ENCODE peak calls at places on chromosomes 11 and 22, in nine cellular contexts. X is ovary, T is K562, E is lower leg skin, N is A549, O is Peyer's patch, P is uterus, U is IMR-90, B is esophagus squamous epithelium. K is an unnamed sample.

GRCh38 chr11:71119656-71120269 is 132.6 kb downstream of the SHANK2 start:
- DNase-seq in X (no peak), T (no peak), E (no peak), N (no peak), O (no peak), P (no peak), U (no peak), B (no peak), K (no peak)

GRCh38 chr11:62709262-62710000 is 2.0 kb downstream of the GNG3 start:
- DNase-seq in X (peak; percentile 97), T (peak; percentile 33), E (peak; percentile 99), N (peak; percentile 98), O (peak; percentile 93), P (peak; percentile 98), U (peak; percentile 97), B (peak; percentile 94), K (peak; percentile 99)

GRCh38 chr11:47565340-47566165 is at the start of gene PTPMT1:
- DNase-seq in X (peak; percentile 74), T (peak; percentile 85), E (peak; percentile 91), N (peak; percentile 70), O (peak; percentile 84), P (peak; percentile 68), U (peak; percentile 61), B (no peak), K (peak; percentile 89)

GRCh38 chr11:67584881-67585873 is 1.6 kb downstream of the GSTP1 start:
- DNase-seq in X (peak; percentile 52), T (peak; percentile 25), E (peak; percentile 89), N (no peak), O (no peak), P (no peak), U (no peak), B (no peak), K (peak; percentile 32)

GRCh38 chr11:35185696-35186095 is 46.7 kb downstream of the CD44 start:
- DNase-seq in X (no peak), T (no peak), E (no peak), N (no peak), O (no peak), P (no peak), U (peak; percentile 63), B (no peak), K (no peak)

GRCh38 chr11:83691387-83692088 is 405.4 kb upstream of the CCDC90B start:
- DNase-seq in X (no peak), T (no peak), E (no peak), N (no peak), O (no peak), P (peak; percentile 21), U (no peak), B (no peak), K (no peak)

GRCh38 chr22:47591709-47592108 is 829.3 kb downstream of the TBC1D22A start:
- DNase-seq in X (no peak), T (no peak), E (peak; percentile 31), N (no peak), O (no peak), P (no peak), U (no peak), B (no peak), K (no peak)

GRCh38 chr11:1390603-1391164 is 950 bp downstream of the BRSK2 start:
- DNase-seq in X (peak; percentile 50), T (no peak), E (no peak), N (no peak), O (no peak), P (no peak), U (peak; percentile 5), B (no peak), K (no peak)

GRCh38 chr11:77140231-77140959 is 12.3 kb downstream of the MYO7A start:
- DNase-seq in X (peak; percentile 80), T (no peak), E (no peak), N (no peak), O (no peak), P (peak; percentile 59), U (peak; percentile 47), B (no peak), K (no peak)

GRCh38 chr11:75472081-75472732 is 39.2 kb upstream of the KLHL35 start:
- DNase-seq in X (no peak), T (no peak), E (no peak), N (no peak), O (peak; percentile 36), P (no peak), U (no peak), B (no peak), K (no peak)

GRCh38 chr11:2725367-2726300 is 25.8 kb upstream of the KCNQ1OT1 start:
- DNase-seq in X (peak; percentile 85), T (no peak), E (peak; percentile 92), N (no peak), O (peak; percentile 66), P (peak; percentile 92), U (peak; percentile 26), B (no peak), K (no peak)

GRCh38 chr22:25700996-25701815 is 40.8 kb upstream of the MYO18B start:
- DNase-seq in X (no peak), T (no peak), E (no peak), N (no peak), O (no peak), P (peak; percentile 46), U (peak; percentile 22), B (no peak), K (no peak)

GRCh38 chr11:113550179-113550578 is 75.0 kb upstream of the DRD2 start:
- DNase-seq in X (no peak), T (no peak), E (no peak), N (no peak), O (no peak), P (no peak), U (no peak), B (no peak), K (no peak)

DNA sequence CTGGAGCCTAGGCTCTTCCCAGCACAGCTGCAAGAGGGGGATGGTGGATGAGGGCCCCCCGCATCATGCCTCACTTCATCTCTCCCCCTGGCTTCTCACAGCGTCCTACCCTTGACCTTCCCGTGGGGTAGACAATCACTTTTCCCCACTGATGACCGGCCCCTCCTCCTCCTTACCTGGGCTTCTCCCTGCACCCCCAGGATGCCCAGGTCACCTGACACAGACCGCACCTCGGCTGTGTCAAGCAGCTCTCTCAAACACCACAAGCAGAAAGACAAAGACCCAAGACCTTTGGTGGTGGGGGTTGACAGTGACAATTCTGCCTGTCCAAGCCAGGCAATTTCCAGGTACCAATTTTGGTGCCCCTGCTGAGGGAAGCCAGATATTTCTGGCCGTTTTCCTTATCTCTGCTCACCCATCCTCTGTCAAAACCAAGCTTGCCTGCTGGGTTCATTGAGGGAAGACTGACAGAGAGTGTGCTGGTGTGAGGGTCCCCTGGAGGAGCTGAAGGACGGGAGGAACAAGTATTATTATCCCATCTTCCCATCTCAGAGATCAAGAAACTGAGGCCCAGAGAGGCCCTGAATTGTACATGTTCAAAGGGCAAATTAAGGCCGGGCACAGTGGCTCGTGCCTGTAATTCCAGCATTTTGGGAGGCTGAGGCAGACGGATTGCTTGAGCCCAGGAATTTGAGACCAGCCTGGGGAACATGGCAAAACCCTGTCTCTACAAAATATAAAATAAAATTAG is 8.3 kb downstream of the PLA2G6 start:
- DNase-seq in X (no peak), T (no peak), E (no peak), N (no peak), O (no peak), P (no peak), U (no peak), B (no peak), K (no peak)
- TF ChIP-seq POLR2A in X (no peak), T (no peak), E (no peak), N (no peak), O (no peak), P (no peak), U (no peak), B (no peak), K (peak; percentile 13)

DNA sequence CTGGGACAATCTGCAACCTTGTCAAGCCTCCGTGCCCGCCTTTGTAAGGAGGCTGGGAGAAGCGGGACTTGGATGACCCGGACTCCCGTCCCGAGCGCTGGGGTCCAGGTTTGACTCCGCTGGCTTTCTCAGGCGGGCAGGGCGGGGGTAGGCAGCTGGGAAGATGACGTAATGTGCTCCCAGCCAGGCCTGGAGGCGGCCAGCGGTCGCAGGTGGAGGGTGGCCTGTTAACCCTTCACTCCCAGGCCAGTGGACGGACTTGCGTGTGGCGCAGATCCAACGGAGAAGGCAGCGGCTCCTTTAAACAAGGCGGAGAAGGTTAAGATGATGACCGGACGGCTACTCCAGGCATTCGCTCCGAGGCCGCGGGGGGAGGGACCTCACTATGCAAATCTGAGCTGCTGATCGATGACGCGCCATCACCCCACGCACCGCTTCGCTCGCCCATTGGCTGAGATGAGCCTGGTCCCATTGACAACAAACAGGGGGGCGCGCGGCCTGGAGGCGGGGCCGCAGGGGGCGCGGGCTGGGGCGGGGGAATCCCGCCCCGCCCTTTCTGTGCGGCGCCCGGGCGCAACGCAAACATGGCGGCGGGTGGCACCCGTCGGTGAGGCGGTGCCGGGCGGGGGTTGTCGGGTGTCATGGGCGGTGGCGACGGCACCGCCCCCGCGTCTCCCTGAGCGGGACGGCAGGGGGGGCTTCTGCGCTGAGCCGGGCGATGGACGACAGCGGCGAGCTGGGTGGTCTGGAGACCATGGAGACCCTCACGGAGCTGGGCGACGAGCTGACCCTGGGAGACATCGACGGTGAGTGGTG is at the start of gene SREBF2:
- DNase-seq in X (peak; percentile 99), T (peak; percentile 96), E (peak; percentile 100), N (peak; percentile 99), O (peak; percentile 100), P (peak; percentile 98), U (peak; percentile 99), B (peak; percentile 99), K (peak; percentile 98)
- TF ChIP-seq POLR2A in X (peak; percentile 76), T (peak; percentile 63), E (no peak), N (peak; percentile 51), O (peak; percentile 87), P (peak; percentile 71), U (peak; percentile 72), B (no peak), K (peak; percentile 94)

GRCh38 chr22:50578776-50579310 is 616 bp upstream of the CPT1B start:
- DNase-seq in X (no peak), T (no peak), E (no peak), N (no peak), O (no peak), P (no peak), U (no peak), B (no peak), K (no peak)

GRCh38 chr22:50579752-50580151 is 1.5 kb upstream of the CPT1B start:
- DNase-seq in X (no peak), T (no peak), E (no peak), N (no peak), O (no peak), P (no peak), U (no peak), B (no peak), K (no peak)

GRCh38 chr22:50576806-50577696 is 1.2 kb downstream of the CPT1B start:
- DNase-seq in X (no peak), T (no peak), E (no peak), N (no peak), O (no peak), P (no peak), U (no peak), B (no peak), K (no peak)

GRCh38 chr22:50577697-50577986 is 585 bp downstream of the CPT1B start:
- DNase-seq in X (no peak), T (no peak), E (no peak), N (no peak), O (no peak), P (no peak), U (no peak), B (no peak), K (no peak)

GRCh38 chr22:50577987-50578775 is at the start of gene CPT1B:
- DNase-seq in X (no peak), T (no peak), E (no peak), N (no peak), O (peak; percentile 50), P (no peak), U (peak; percentile 26), B (no peak), K (no peak)
- TF ChIP-seq POLR2A in X (no peak), T (no peak), E (no peak), N (no peak), O (no peak), P (no peak), U (no peak), B (no peak), K (no peak)

GRCh38 chr11:86277741-86278140 is 24.3 kb upstream of the HIKESHI start:
- DNase-seq in X (no peak), T (no peak), E (no peak), N (no peak), O (no peak), P (no peak), U (peak; percentile 6), B (no peak), K (no peak)
- TF ChIP-seq POLR2A in X (no peak), T (no peak), E (no peak), N (no peak), O (no peak), P (no peak), U (no peak), B (no peak), K (no peak)

K was measured in erythroblast.